ENCODE peak calls at places on chromosomes 11 and 22, in five cellular contexts. K is fibroblast of lung, Q is left ventricle myocardium inferior, C is cardiac muscle cell, P is body of pancreas. J is an unnamed sample.
A peak's percentile ranks its signal among the peaks of the same experiment; 100 is the strongest.

GRCh38 chr11:72224587-72225410 is at the start of gene INPPL1:
- DNase-seq in K (peak; percentile 25), Q (peak; percentile 68), C (peak; percentile 81), P (peak; percentile 66), J (peak; percentile 76)

GRCh38 chr11:44986315-44986714 is 35.6 kb upstream of the TP53I11 start:
- DNase-seq in K (no peak), Q (no peak), C (no peak), P (no peak), J (no peak)

GRCh38 chr22:17742528-17742902 is 31.8 kb downstream of the BID start:
- DNase-seq in K (peak; percentile 69), Q (peak; percentile 51), C (peak; percentile 83), P (peak; percentile 58), J (peak; percentile 73)

GRCh38 chr11:26599421-26599820 is 27.4 kb upstream of the MUC15 start:
- DNase-seq in K (peak; percentile 89), Q (no peak), C (no peak), P (no peak), J (no peak)

GRCh38 chr11:117584056-117584830 is 212.8 kb downstream of the DSCAML1 start:
- DNase-seq in K (no peak), Q (no peak), C (no peak), P (no peak), J (no peak)

GRCh38 chr11:2483426-2483825 is 38.6 kb downstream of the KCNQ1 start:
- DNase-seq in K (no peak), Q (no peak), C (no peak), P (peak; percentile 71), J (no peak)

GRCh38 chr22:40479126-40479800 is 108.9 kb downstream of the SGSM3 start:
- DNase-seq in K (no peak), Q (no peak), C (no peak), P (no peak), J (no peak)

GRCh38 chr11:47393163-47394049 is 15.0 kb upstream of the SLC39A13 start:
- DNase-seq in K (peak; percentile 63), Q (peak; percentile 47), C (peak; percentile 35), P (peak; percentile 67), J (peak; percentile 53)

GRCh38 chr11:76408171-76408965 is 27.2 kb downstream of the GVQW3 start:
- DNase-seq in K (no peak), Q (no peak), C (no peak), P (no peak), J (no peak)

GRCh38 chr22:21646608-21647590 is 4.8 kb downstream of the SDF2L1 start:
- DNase-seq in K (peak; percentile 84), Q (peak; percentile 67), C (peak; percentile 89), P (peak; percentile 88), J (peak; percentile 69)

GRCh38 chr11:82046778-82047177 is 686.9 kb downstream of the FAM181B start:
- DNase-seq in K (peak; percentile 87), Q (no peak), C (no peak), P (no peak), J (no peak)

GRCh38 chr22:42080287-42080686 is 787 bp downstream of the SMDT1 start:
- DNase-seq in K (peak; percentile 49), Q (no peak), C (peak; percentile 10), P (peak; percentile 59), J (no peak)

GRCh38 chr11:86673872-86674750 is 1.7 kb upstream of the ME3 start:
- DNase-seq in K (no peak), Q (no peak), C (no peak), P (no peak), J (peak; percentile 66)

GRCh38 chr11:40215605-40216004 is 1243.8 kb downstream of the LRRC4C start:
- DNase-seq in K (no peak), Q (no peak), C (no peak), P (no peak), J (no peak)

GRCh38 chr11:133724116-133724515 is 121.2 kb downstream of the SPATA19 start:
- DNase-seq in K (no peak), Q (no peak), C (no peak), P (no peak), J (no peak)

GRCh38 chr11:96949464-96949863 is 559.7 kb downstream of the JRKL start:
- DNase-seq in K (no peak), Q (no peak), C (no peak), P (no peak), J (no peak)

GRCh38 chr22:37855462-37855861 is 6.2 kb downstream of the EIF3L start:
- DNase-seq in K (no peak), Q (no peak), C (no peak), P (peak; percentile 21), J (no peak)

GRCh38 chr11:2138436-2139117 is 612 bp downstream of the IGF2 start:
- DNase-seq in K (peak; percentile 21), Q (no peak), C (no peak), P (no peak), J (no peak)

GRCh38 chr11:128757886-128758612 is 64.2 kb downstream of the FLI1 start:
- DNase-seq in K (no peak), Q (no peak), C (no peak), P (no peak), J (no peak)

GRCh38 chr11:96188625-96189006 is 154.4 kb downstream of the MAML2 start:
- DNase-seq in K (no peak), Q (no peak), C (no peak), P (no peak), J (no peak)

GRCh38 chr11:121551463-121551862 is 98.7 kb upstream of the SORL1-AS1 start:
- DNase-seq in K (no peak), Q (no peak), C (no peak), P (no peak), J (no peak)

GRCh38 chr11:64754919-64755662 is 4.7 kb downstream of the PYGM start:
- DNase-seq in K (no peak), Q (no peak), C (no peak), P (no peak), J (peak; percentile 50)

GRCh38 chr11:119273721-119274120 is 43.2 kb downstream of the MCAM start:
- DNase-seq in K (no peak), Q (no peak), C (no peak), P (no peak), J (no peak)

GRCh38 chr11:125404811-125405481 is 91.1 kb downstream of the FEZ1 start:
- DNase-seq in K (peak; percentile 49), Q (peak; percentile 76), C (peak; percentile 77), P (peak; percentile 58), J (peak; percentile 72)

GRCh38 chr11:127073621-127074020 is 73.1 kb upstream of the KIRREL3 start:
- DNase-seq in K (no peak), Q (no peak), C (no peak), P (no peak), J (no peak)

GRCh38 chr11:72174299-72175070 is 17.5 kb upstream of the FOLR1 start:
- DNase-seq in K (no peak), Q (no peak), C (no peak), P (no peak), J (peak; percentile 76)

GRCh38 chr11:110939471-110939870 is 227.2 kb upstream of the ARHGAP20 start:
- DNase-seq in K (no peak), Q (no peak), C (no peak), P (no peak), J (no peak)

GRCh38 chr22:32444068-32444467 is 20.2 kb downstream of the BPIFC start:
- DNase-seq in K (no peak), Q (no peak), C (no peak), P (no peak), J (no peak)

GRCh38 chr11:94112182-94112960 is 16.3 kb upstream of the PANX1 start:
- DNase-seq in K (no peak), Q (no peak), C (no peak), P (no peak), J (no peak)

GRCh38 chr11:47983464-47984397 is 3.4 kb downstream of the PTPRJ start:
- DNase-seq in K (peak; percentile 40), Q (no peak), C (no peak), P (no peak), J (peak; percentile 9)

GRCh38 chr11:122796128-122796717 is 42.1 kb upstream of the CRTAM start:
- DNase-seq in K (peak; percentile 45), Q (peak; percentile 42), C (peak; percentile 33), P (peak; percentile 48), J (peak; percentile 75)

GRCh38 chr22:44200855-44201550 is 20.3 kb downstream of the PARVG start:
- DNase-seq in K (no peak), Q (no peak), C (no peak), P (no peak), J (peak; percentile 35)

GRCh38 chr22:44199866-44200265 is 19.1 kb downstream of the PARVG start:
- DNase-seq in K (no peak), Q (no peak), C (no peak), P (no peak), J (no peak)

GRCh38 chr22:44201556-44202129 is 20.9 kb downstream of the PARVG start:
- DNase-seq in K (no peak), Q (no peak), C (no peak), P (no peak), J (no peak)

GRCh38 chr22:44199164-44199563 is 18.4 kb downstream of the PARVG start:
- DNase-seq in K (no peak), Q (no peak), C (no peak), P (no peak), J (no peak)

DNA sequence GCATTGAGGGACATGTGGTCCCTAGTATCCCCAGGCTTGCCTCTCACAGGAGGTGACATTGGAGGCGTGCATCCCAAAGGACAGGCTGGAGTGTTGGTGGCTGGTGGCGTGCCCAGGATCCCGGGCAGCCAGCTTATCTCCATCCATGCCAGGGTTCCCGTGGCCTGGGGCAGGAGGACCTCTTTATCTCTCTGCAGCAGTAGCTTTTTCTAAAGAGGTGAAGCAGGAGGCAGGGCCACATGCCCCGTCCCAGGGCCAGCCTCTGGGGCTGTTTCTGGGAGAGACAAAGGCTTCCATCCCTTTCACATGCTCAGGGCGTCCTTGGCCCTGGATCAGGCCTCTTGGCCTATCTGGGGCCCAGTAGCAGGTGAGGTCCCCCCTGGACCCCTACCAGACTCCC is 19.7 kb downstream of the PARVG start:
- DNase-seq in K (no peak), Q (no peak), C (no peak), P (no peak), J (no peak)
- H3K4me3 ChIP-seq in K (no peak overlapping the region), Q (no peak overlapping the region), C (no peak overlapping the region), P (no peak overlapping the region), J (no peak overlapping the region)

GRCh38 chr11:12454782-12455181 is 77.4 kb downstream of the PARVA start:
- DNase-seq in K (peak; percentile 69), Q (no peak), C (no peak), P (no peak), J (no peak)
- H3K4me1 ChIP-seq in K (peaks cover 42% of the 10 kb centered on the region), Q (peaks cover 94% of the 10 kb centered on the region), C (peaks cover 13% of the 10 kb centered on the region), P (peaks cover 14% of the 10 kb centered on the region), J (no peaks in the 10 kb centered on the region)

DNA sequence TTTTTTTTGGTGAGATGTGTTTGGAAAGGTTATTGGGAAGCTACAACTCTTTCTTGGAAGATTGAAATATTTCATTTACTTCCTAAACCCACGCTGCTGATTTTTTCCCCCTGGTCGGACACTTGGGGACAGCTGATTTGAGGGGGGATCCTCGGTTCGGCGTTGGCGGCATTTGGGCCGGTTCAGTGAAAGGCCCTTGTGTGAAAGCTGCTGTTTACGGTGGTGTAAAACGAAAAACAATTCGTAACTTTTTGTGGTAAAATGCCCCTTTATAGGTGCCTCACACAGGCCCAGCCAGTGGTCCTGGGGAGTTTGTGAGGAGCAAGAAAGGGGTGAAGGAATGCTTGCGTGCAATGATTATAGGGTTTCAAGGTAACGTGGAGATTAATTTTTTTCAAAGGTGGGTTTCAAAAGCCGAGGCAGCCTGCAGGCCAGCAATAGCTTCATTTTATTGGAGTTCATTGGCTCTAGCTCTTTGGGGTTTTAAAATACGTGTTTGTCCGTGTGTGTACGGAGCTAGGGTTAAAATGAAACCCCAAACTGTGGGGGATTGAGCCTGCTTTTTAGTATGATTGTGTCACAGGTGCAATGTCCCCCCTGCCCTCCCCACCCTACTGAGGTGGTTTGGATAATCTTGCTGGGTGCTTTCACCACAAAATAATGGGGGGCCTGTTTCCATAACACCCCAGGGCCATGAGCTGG is 77.2 kb upstream of the PPARA start:
- DNase-seq in K (no peak), Q (peak; percentile 8), C (no peak), P (no peak), J (no peak)
- H3K4me3 ChIP-seq in K (peak overlapping the region; percentile 84), Q (peak overlapping the region; percentile 96), C (no peak overlapping the region), P (peak overlapping the region; percentile 81), J (peak overlapping the region; percentile 64)

GRCh38 chr22:39176067-39176621 is 23.7 kb upstream of the CBX7 start:
- DNase-seq in K (peak; percentile 43), Q (peak; percentile 77), C (peak; percentile 81), P (peak; percentile 74), J (peak; percentile 64)
- H3K4me1 ChIP-seq in K (peaks cover 39% of the 10 kb centered on the region), Q (peaks cover 81% of the 10 kb centered on the region), C (peaks cover 26% of the 10 kb centered on the region), P (peaks cover 44% of the 10 kb centered on the region), J (peaks cover 14% of the 10 kb centered on the region)